ENCODE peak calls at places on chromosomes 3 and 15, in seven cellular contexts. One of them, this sample, is unnamed.

GRCh38 chr3:67312205-67312604 is 314.1 kb downstream of the KBTBD8 start:
- DNase-seq in AG10803: no peak
- DNase-seq in cardiac fibroblast: no peak
- DNase-seq in psoas muscle: no peak
- DNase-seq in mucosa of descending colon: no peak
- DNase-seq in osteocyte: no peak
- DNase-seq in tibial artery: no peak
- DNase-seq in this sample: no peak

GRCh38 chr15:26641144-26641543 is 131.7 kb downstream of the GABRB3 start:
- DNase-seq in AG10803: no peak
- DNase-seq in cardiac fibroblast: no peak
- DNase-seq in psoas muscle: no peak
- DNase-seq in mucosa of descending colon: no peak
- DNase-seq in osteocyte: no peak
- DNase-seq in tibial artery: no peak
- DNase-seq in this sample: no peak

GRCh38 chr3:188590556-188590955 is 436.6 kb downstream of the LPP start:
- DNase-seq in AG10803: no peak
- DNase-seq in cardiac fibroblast: no peak
- DNase-seq in psoas muscle: no peak
- DNase-seq in mucosa of descending colon: no peak
- DNase-seq in osteocyte: no peak
- DNase-seq in tibial artery: no peak
- DNase-seq in this sample: no peak

GRCh38 chr3:50171540-50172301 is 16.6 kb downstream of the SEMA3F start:
- DNase-seq in AG10803: no peak
- DNase-seq in cardiac fibroblast: no peak
- DNase-seq in psoas muscle: peak
- DNase-seq in mucosa of descending colon: peak
- DNase-seq in osteocyte: no peak
- DNase-seq in tibial artery: no peak
- DNase-seq in this sample: no peak

GRCh38 chr3:93861021-93861420 is 112.7 kb downstream of the PROS1 start:
- DNase-seq in AG10803: no peak
- DNase-seq in cardiac fibroblast: no peak
- DNase-seq in psoas muscle: no peak
- DNase-seq in mucosa of descending colon: no peak
- DNase-seq in osteocyte: no peak
- DNase-seq in tibial artery: no peak
- DNase-seq in this sample: no peak

GRCh38 chr3:195040094-195040493 is 230.9 kb downstream of the XXYLT1 start:
- DNase-seq in AG10803: no peak
- DNase-seq in cardiac fibroblast: no peak
- DNase-seq in psoas muscle: no peak
- DNase-seq in mucosa of descending colon: no peak
- DNase-seq in osteocyte: no peak
- DNase-seq in tibial artery: no peak
- DNase-seq in this sample: no peak

GRCh38 chr3:52253314-52254260 is 8.0 kb downstream of the PPM1M start:
- DNase-seq in AG10803: no peak
- DNase-seq in cardiac fibroblast: peak
- DNase-seq in psoas muscle: no peak
- DNase-seq in mucosa of descending colon: no peak
- DNase-seq in osteocyte: no peak
- DNase-seq in tibial artery: peak
- DNase-seq in this sample: peak

GRCh38 chr15:95684693-95685115 is 645.8 kb upstream of the NR2F2 start:
- DNase-seq in AG10803: peak
- DNase-seq in cardiac fibroblast: peak
- DNase-seq in psoas muscle: no peak
- DNase-seq in mucosa of descending colon: no peak
- DNase-seq in osteocyte: no peak
- DNase-seq in tibial artery: no peak
- DNase-seq in this sample: no peak

GRCh38 chr15:84387086-84387485 is 151.5 kb downstream of the GOLGA6L4 start:
- DNase-seq in AG10803: no peak
- DNase-seq in cardiac fibroblast: no peak
- DNase-seq in psoas muscle: no peak
- DNase-seq in mucosa of descending colon: no peak
- DNase-seq in osteocyte: no peak
- DNase-seq in tibial artery: no peak
- DNase-seq in this sample: no peak

GRCh38 chr3:114639171-114639570 is 345.3 kb downstream of the TIGIT start:
- DNase-seq in AG10803: no peak
- DNase-seq in cardiac fibroblast: no peak
- DNase-seq in psoas muscle: no peak
- DNase-seq in mucosa of descending colon: no peak
- DNase-seq in osteocyte: no peak
- DNase-seq in tibial artery: no peak
- DNase-seq in this sample: no peak

GRCh38 chr3:141830508-141830907 is 45.9 kb upstream of the ATP1B3 start:
- DNase-seq in AG10803: no peak
- DNase-seq in cardiac fibroblast: peak
- DNase-seq in psoas muscle: no peak
- DNase-seq in mucosa of descending colon: no peak
- DNase-seq in osteocyte: no peak
- DNase-seq in tibial artery: no peak
- DNase-seq in this sample: no peak

GRCh38 chr3:11045536-11045935 is 53.0 kb downstream of the SLC6A1 start:
- DNase-seq in AG10803: no peak
- DNase-seq in cardiac fibroblast: no peak
- DNase-seq in psoas muscle: no peak
- DNase-seq in mucosa of descending colon: no peak
- DNase-seq in osteocyte: no peak
- DNase-seq in tibial artery: no peak
- DNase-seq in this sample: no peak

GRCh38 chr3:47431225-47431624 is 44.5 kb downstream of the SCAP start:
- DNase-seq in AG10803: no peak
- DNase-seq in cardiac fibroblast: no peak
- DNase-seq in psoas muscle: no peak
- DNase-seq in mucosa of descending colon: no peak
- DNase-seq in osteocyte: peak
- DNase-seq in tibial artery: no peak
- DNase-seq in this sample: no peak

GRCh38 chr3:100047455-100048141 is 66.7 kb downstream of the FILIP1L start:
- DNase-seq in AG10803: peak
- DNase-seq in cardiac fibroblast: peak
- DNase-seq in psoas muscle: no peak
- DNase-seq in mucosa of descending colon: no peak
- DNase-seq in osteocyte: no peak
- DNase-seq in tibial artery: no peak
- DNase-seq in this sample: no peak
- TF ChIP-seq CTCF in AG10803: no peak
- TF ChIP-seq CTCF in cardiac fibroblast: no peak
- TF ChIP-seq CTCF in psoas muscle: no peak
- TF ChIP-seq CTCF in mucosa of descending colon: no peak
- TF ChIP-seq CTCF in osteocyte: no peak
- TF ChIP-seq CTCF in tibial artery: no peak
- TF ChIP-seq CTCF in this sample: no peak

GRCh38 chr15:76625267-76625666 is 279.9 kb downstream of the SCAPER start:
- DNase-seq in AG10803: no peak
- DNase-seq in cardiac fibroblast: no peak
- DNase-seq in psoas muscle: no peak
- DNase-seq in mucosa of descending colon: no peak
- DNase-seq in osteocyte: no peak
- DNase-seq in tibial artery: no peak
- DNase-seq in this sample: no peak
- TF ChIP-seq CTCF in AG10803: no peak
- TF ChIP-seq CTCF in cardiac fibroblast: no peak
- TF ChIP-seq CTCF in psoas muscle: no peak
- TF ChIP-seq CTCF in mucosa of descending colon: no peak
- TF ChIP-seq CTCF in osteocyte: no peak
- TF ChIP-seq CTCF in tibial artery: no peak
- TF ChIP-seq CTCF in this sample: no peak

GRCh38 chr15:100847194-100847593 is 32.4 kb upstream of the ALDH1A3 start:
- DNase-seq in AG10803: no peak
- DNase-seq in cardiac fibroblast: no peak
- DNase-seq in psoas muscle: no peak
- DNase-seq in mucosa of descending colon: no peak
- DNase-seq in osteocyte: peak
- DNase-seq in tibial artery: no peak
- DNase-seq in this sample: no peak

GRCh38 chr15:100853676-100854440 is 25.8 kb upstream of the ALDH1A3 start:
- DNase-seq in AG10803: no peak
- DNase-seq in cardiac fibroblast: no peak
- DNase-seq in psoas muscle: no peak
- DNase-seq in mucosa of descending colon: no peak
- DNase-seq in osteocyte: peak
- DNase-seq in tibial artery: no peak
- DNase-seq in this sample: no peak

GRCh38 chr15:100844778-100845177 is 34.9 kb upstream of the ALDH1A3 start:
- DNase-seq in AG10803: no peak
- DNase-seq in cardiac fibroblast: no peak
- DNase-seq in psoas muscle: no peak
- DNase-seq in mucosa of descending colon: no peak
- DNase-seq in osteocyte: peak
- DNase-seq in tibial artery: no peak
- DNase-seq in this sample: no peak

GRCh38 chr15:100852630-100853029 is 27.0 kb upstream of the ALDH1A3 start:
- DNase-seq in AG10803: no peak
- DNase-seq in cardiac fibroblast: no peak
- DNase-seq in psoas muscle: no peak
- DNase-seq in mucosa of descending colon: no peak
- DNase-seq in osteocyte: peak
- DNase-seq in tibial artery: no peak
- DNase-seq in this sample: no peak

DNA sequence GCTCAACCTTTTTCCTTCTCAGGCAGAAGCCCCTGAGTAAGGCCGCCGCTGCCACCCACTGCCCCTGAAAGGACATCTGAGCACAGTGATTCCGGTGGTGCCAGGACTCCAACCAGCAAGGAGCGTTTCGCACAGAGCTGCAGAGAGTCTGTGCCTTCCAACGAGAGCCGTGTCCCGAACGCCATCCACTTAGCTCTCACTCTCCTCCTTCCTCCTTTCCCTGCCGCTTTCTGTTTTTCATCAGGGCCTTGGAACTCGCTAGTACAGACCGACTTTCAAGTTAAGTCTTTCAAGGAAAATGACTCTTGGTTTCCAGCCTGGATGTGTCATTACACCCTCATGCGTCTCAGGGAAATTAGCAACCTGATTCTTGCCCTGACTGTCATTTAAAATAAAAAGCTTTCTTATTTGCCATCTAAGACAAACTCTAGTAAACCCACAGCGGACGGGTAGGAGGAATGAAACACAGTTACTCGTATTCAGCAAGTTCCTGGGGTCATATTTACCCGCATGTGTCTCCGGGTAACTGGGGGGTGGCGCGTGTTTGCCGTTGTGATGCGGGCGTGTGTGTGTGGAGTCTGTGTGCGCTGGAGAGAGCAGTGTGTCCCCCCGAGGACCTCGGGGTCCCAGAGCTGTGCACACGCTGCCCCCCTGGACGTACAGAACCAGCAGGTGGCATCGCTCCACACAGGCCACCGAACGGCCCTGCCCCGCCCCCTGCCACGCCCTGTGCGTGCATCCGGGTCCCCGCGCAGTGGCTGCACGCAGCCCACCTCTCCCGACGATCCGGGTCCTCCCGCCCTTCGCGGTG is 30.4 kb upstream of the ALDH1A3 start:
- DNase-seq in AG10803: peak
- DNase-seq in cardiac fibroblast: peak
- DNase-seq in psoas muscle: peak
- DNase-seq in mucosa of descending colon: peak
- DNase-seq in osteocyte: peak
- DNase-seq in tibial artery: no peak
- DNase-seq in this sample: peak
- TF ChIP-seq CTCF in AG10803: peak
- TF ChIP-seq CTCF in cardiac fibroblast: peak
- TF ChIP-seq CTCF in psoas muscle: peak
- TF ChIP-seq CTCF in mucosa of descending colon: no peak
- TF ChIP-seq CTCF in osteocyte: no peak
- TF ChIP-seq CTCF in tibial artery: no peak
- TF ChIP-seq CTCF in this sample: no peak

GRCh38 chr3:69313251-69313650 is 72.6 kb downstream of the FRMD4B start:
- DNase-seq in AG10803: no peak
- DNase-seq in cardiac fibroblast: no peak
- DNase-seq in psoas muscle: no peak
- DNase-seq in mucosa of descending colon: peak
- DNase-seq in osteocyte: no peak
- DNase-seq in tibial artery: no peak
- DNase-seq in this sample: no peak

GRCh38 chr3:69304396-69304795 is 81.5 kb downstream of the FRMD4B start:
- DNase-seq in AG10803: no peak
- DNase-seq in cardiac fibroblast: no peak
- DNase-seq in psoas muscle: no peak
- DNase-seq in mucosa of descending colon: no peak
- DNase-seq in osteocyte: no peak
- DNase-seq in tibial artery: no peak
- DNase-seq in this sample: no peak

GRCh38 chr3:69306239-69307185 is 79.4 kb downstream of the FRMD4B start:
- DNase-seq in AG10803: peak
- DNase-seq in cardiac fibroblast: peak
- DNase-seq in psoas muscle: peak
- DNase-seq in mucosa of descending colon: peak
- DNase-seq in osteocyte: no peak
- DNase-seq in tibial artery: peak
- DNase-seq in this sample: peak

GRCh38 chr3:69305011-69305410 is 80.9 kb downstream of the FRMD4B start:
- DNase-seq in AG10803: no peak
- DNase-seq in cardiac fibroblast: peak
- DNase-seq in psoas muscle: no peak
- DNase-seq in mucosa of descending colon: no peak
- DNase-seq in osteocyte: no peak
- DNase-seq in tibial artery: no peak
- DNase-seq in this sample: no peak

GRCh38 chr3:69309810-69310209 is 76.1 kb downstream of the FRMD4B start:
- DNase-seq in AG10803: peak
- DNase-seq in cardiac fibroblast: peak
- DNase-seq in psoas muscle: no peak
- DNase-seq in mucosa of descending colon: no peak
- DNase-seq in osteocyte: no peak
- DNase-seq in tibial artery: no peak
- DNase-seq in this sample: no peak
- TF ChIP-seq CTCF in AG10803: peak
- TF ChIP-seq CTCF in cardiac fibroblast: peak
- TF ChIP-seq CTCF in psoas muscle: peak
- TF ChIP-seq CTCF in mucosa of descending colon: no peak
- TF ChIP-seq CTCF in osteocyte: peak
- TF ChIP-seq CTCF in tibial artery: peak
- TF ChIP-seq CTCF in this sample: no peak

DNA sequence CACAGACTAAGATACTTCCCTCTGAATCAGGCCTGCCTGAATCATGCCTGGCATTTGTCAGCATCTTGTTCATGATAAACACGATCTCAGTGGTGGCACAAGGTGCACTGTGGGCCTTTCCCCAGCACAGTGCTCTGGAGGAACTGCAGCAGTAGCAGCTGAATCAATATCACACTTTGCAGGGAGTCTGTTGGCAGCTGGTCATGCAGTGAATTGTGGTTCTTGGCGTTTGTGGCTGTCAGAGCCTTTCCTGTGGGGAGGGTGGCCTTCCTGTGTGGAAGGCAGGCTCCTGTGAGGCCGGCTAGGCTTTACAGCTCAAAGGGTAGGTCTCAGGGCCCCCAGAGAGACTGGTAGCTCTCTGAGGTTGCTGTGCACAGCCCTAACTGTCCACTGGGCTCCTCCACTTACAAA is 54.4 kb upstream of the TLE3 start:
- DNase-seq in AG10803: no peak
- DNase-seq in cardiac fibroblast: no peak
- DNase-seq in psoas muscle: no peak
- DNase-seq in mucosa of descending colon: no peak
- DNase-seq in osteocyte: no peak
- DNase-seq in tibial artery: no peak
- DNase-seq in this sample: no peak
- TF ChIP-seq CTCF in AG10803: no peak
- TF ChIP-seq CTCF in cardiac fibroblast: no peak
- TF ChIP-seq CTCF in psoas muscle: no peak
- TF ChIP-seq CTCF in mucosa of descending colon: no peak
- TF ChIP-seq CTCF in osteocyte: no peak
- TF ChIP-seq CTCF in tibial artery: no peak
- TF ChIP-seq CTCF in this sample: no peak